ENCODE peak calls at places on chromosomes 3 and 15, in four cellular contexts. W is COLO829; I is CD8-positive, alpha-beta memory T cell; N is naive thymus-derived CD8-positive, alpha-beta T cell. X is an unnamed sample.
A peak's percentile ranks its signal among the peaks of the same experiment; 100 is the strongest.

GRCh38 chr3:150922611-150923010 is 17.4 kb upstream of the MINDY4B start:
- DNase-seq in N (no peak), W (peak; percentile 76), I (no peak), X (peak; percentile 61)

GRCh38 chr3:181824961-181825360 is 113.2 kb downstream of the SOX2 start:
- DNase-seq in N (no peak), I (no peak), W (no peak), X (no peak)

GRCh38 chr15:92714071-92714456 is 58.5 kb upstream of the FAM174B start:
- DNase-seq in I (no peak), N (no peak), W (no peak), X (no peak)

GRCh38 chr3:126540342-126540849 is 16.4 kb downstream of the CHST13 start:
- DNase-seq in I (no peak), N (no peak), W (peak; percentile 29), X (no peak)

GRCh38 chr3:43455233-43455632 is 166.6 kb downstream of the ANO10 start:
- DNase-seq in N (no peak), I (no peak), W (peak; percentile 8), X (no peak)

GRCh38 chr15:90934949-90935751 is at the start of gene UNC45A:
- DNase-seq in N (peak; percentile 97), W (peak; percentile 98), I (peak; percentile 94), X (peak; percentile 85)

GRCh38 chr3:13831386-13831996 is 48.4 kb downstream of the WNT7A start:
- DNase-seq in N (no peak), I (no peak), W (no peak), X (no peak)

GRCh38 chr3:81718311-81718710 is 43.1 kb downstream of the GBE1 start:
- DNase-seq in I (no peak), N (no peak), W (no peak), X (no peak)

GRCh38 chr3:194315965-194316361 is 35.2 kb downstream of the CPN2 start:
- DNase-seq in I (no peak), W (peak; percentile 60), N (no peak), X (no peak)

GRCh38 chr3:79383402-79384012 is 384.3 kb downstream of the ROBO1 start:
- DNase-seq in N (no peak), W (no peak), I (no peak), X (no peak)

GRCh38 chr15:70415330-70415884 is 317.7 kb upstream of the TLE3 start:
- DNase-seq in W (no peak), N (no peak), I (no peak), X (no peak)

GRCh38 chr15:59186501-59186900 is 20.1 kb upstream of the LDHAL6B start:
- DNase-seq in I (no peak), N (no peak), W (no peak), X (no peak)

GRCh38 chr3:8371085-8371551 is 130.5 kb upstream of the LMCD1 start:
- DNase-seq in I (no peak), N (no peak), W (peak; percentile 91), X (peak; percentile 28)

GRCh38 chr15:40010681-40011080 is 28.3 kb downstream of the SRP14 start:
- DNase-seq in W (no peak), I (no peak), N (no peak), X (no peak)

GRCh38 chr15:82875411-82876003 is 66.1 kb downstream of the WHAMM start:
- DNase-seq in W (no peak), I (no peak), N (no peak), X (no peak)